ENCODE peak calls at places on chromosomes 5 and 9, in ten cellular contexts. Z is BJ, K is AG09319, I is GM23338, Q is GM10248, T is mucosa of descending colon, P is upper lobe of right lung, F is cardiac muscle cell, B is heart right ventricle, C is tibial nerve. U is an unnamed sample.

GRCh38 chr5:68381909-68382308 is 166.4 kb downstream of the PIK3R1 start:
- DNase-seq in Z (no peak), K (no peak), I (no peak), Q (no peak), T (no peak), P (no peak), F (no peak), B (no peak), C (peak; percentile 35), U (no peak)

GRCh38 chr9:38358390-38359296 is 33.9 kb upstream of the ALDH1B1 start:
- DNase-seq in Z (no peak), K (no peak), I (no peak), Q (no peak), T (no peak), P (no peak), F (no peak), B (no peak), C (no peak), U (no peak)

GRCh38 chr5:17275279-17276158 is 58.1 kb downstream of the BASP1 start:
- DNase-seq in Z (no peak), K (no peak), I (no peak), Q (no peak), T (no peak), P (no peak), F (no peak), B (no peak), C (no peak), U (no peak)

GRCh38 chr9:27303219-27303618 is 6.3 kb upstream of the EQTN start:
- DNase-seq in Z (no peak), K (no peak), I (peak; percentile 15), Q (no peak), T (no peak), P (no peak), F (peak; percentile 21), B (no peak), C (no peak), U (no peak)

GRCh38 chr9:14168381-14168780 is 145.6 kb downstream of the NFIB start:
- DNase-seq in Z (no peak), K (no peak), I (no peak), Q (no peak), T (no peak), P (no peak), F (no peak), B (no peak), C (no peak), U (no peak)

GRCh38 chr9:706606-707451 is 134.7 kb upstream of the DMRT1 start:
- DNase-seq in Z (no peak), K (no peak), I (peak; percentile 76), Q (peak; percentile 41), T (peak; percentile 49), P (peak; percentile 84), F (peak; percentile 57), B (peak; percentile 53), C (peak; percentile 62), U (no peak)

GRCh38 chr9:4548796-4549725 is 58.8 kb downstream of the SLC1A1 start:
- DNase-seq in Z (no peak), K (no peak), I (peak; percentile 81), Q (no peak), T (peak; percentile 43), P (peak; percentile 65), F (peak; percentile 47), B (peak; percentile 12), C (no peak), U (no peak)

GRCh38 chr9:77899679-77900354 is 131.8 kb downstream of the GNAQ start:
- DNase-seq in Z (no peak), K (no peak), I (no peak), Q (no peak), T (no peak), P (no peak), F (no peak), B (no peak), C (no peak), U (peak; percentile 60)

GRCh38 chr5:25641140-25641539 is 996.4 kb upstream of the CDH10 start:
- DNase-seq in Z (no peak), K (no peak), I (no peak), Q (no peak), T (no peak), P (no peak), F (no peak), B (no peak), C (no peak), U (no peak)

GRCh38 chr9:109411818-109412352 is 86.2 kb downstream of the PTPN3 start:
- DNase-seq in Z (peak; percentile 4), K (peak; percentile 14), I (peak; percentile 76), Q (peak; percentile 61), T (no peak), P (no peak), F (peak; percentile 37), B (no peak), C (peak; percentile 10), U (peak; percentile 36)

GRCh38 chr9:76932778-76933177 is 26.9 kb upstream of the PRUNE2 start:
- DNase-seq in Z (no peak), K (no peak), I (no peak), Q (no peak), T (no peak), P (no peak), F (peak; percentile 30), B (no peak), C (no peak), U (no peak)

GRCh38 chr9:134040831-134041648 is 15.8 kb downstream of the BRD3OS start:
- DNase-seq in Z (no peak), K (no peak), I (no peak), Q (no peak), T (no peak), P (peak; percentile 68), F (no peak), B (no peak), C (no peak), U (no peak)

GRCh38 chr9:113185271-113185670 is 34.5 kb downstream of the SLC31A2 start:
- DNase-seq in Z (no peak), K (no peak), I (no peak), Q (no peak), T (no peak), P (no peak), F (no peak), B (no peak), C (no peak), U (no peak)

GRCh38 chr9:37200572-37201005 is 80.2 kb downstream of the ZCCHC7 start:
- DNase-seq in Z (no peak), K (no peak), I (no peak), Q (no peak), T (no peak), P (no peak), F (no peak), B (no peak), C (no peak), U (peak; percentile 15)

GRCh38 chr9:111798786-111799185 is 4.0 kb upstream of the SHOC1 start:
- DNase-seq in Z (peak; percentile 35), K (no peak), I (no peak), Q (no peak), T (no peak), P (no peak), F (no peak), B (no peak), C (no peak), U (no peak)

GRCh38 chr5:65326912-65327311 is 154.8 kb downstream of the ADAMTS6 start:
- DNase-seq in Z (peak; percentile 20), K (no peak), I (peak; percentile 33), Q (no peak), T (no peak), P (no peak), F (no peak), B (no peak), C (no peak), U (no peak)

GRCh38 chr9:136133191-136133958 is 14.7 kb upstream of the TMEM250 start:
- DNase-seq in Z (no peak), K (no peak), I (peak; percentile 87), Q (no peak), T (no peak), P (no peak), F (peak; percentile 80), B (no peak), C (no peak), U (no peak)
- TF ChIP-seq CTCF in Z (peak; percentile 26), K (peak; percentile 25), I (peak; percentile 59), Q (peak; percentile 27), T (no peak), P (peak; percentile 24), F (peak; percentile 47), B (peak; percentile 6), C (no peak), U (peak; percentile 45)

DNA sequence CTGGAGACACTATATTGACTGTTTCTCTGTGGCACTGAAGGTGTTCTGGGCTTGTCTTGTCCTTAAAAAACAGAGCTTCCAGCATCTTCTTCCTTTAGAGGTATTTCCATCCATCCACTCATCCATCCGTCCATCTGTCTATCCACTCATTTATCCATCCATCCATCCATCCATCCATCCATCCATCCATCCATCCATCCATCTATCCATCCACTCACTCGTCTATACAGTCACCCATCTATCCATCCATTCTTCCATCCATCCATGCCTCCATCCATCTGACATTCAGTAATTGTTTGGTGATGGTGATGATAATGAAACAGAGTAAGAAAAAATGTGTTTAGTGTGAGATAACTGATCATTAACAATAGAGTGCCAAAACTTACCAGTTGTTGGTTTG is 334.8 kb downstream of the NSG2 start:
- DNase-seq in Z (no peak), K (no peak), I (no peak), Q (no peak), T (no peak), P (no peak), F (no peak), B (no peak), C (no peak), U (no peak)
- TF ChIP-seq CTCF in Z (no peak), K (no peak), I (no peak), Q (no peak), T (no peak), P (no peak), F (no peak), B (no peak), C (no peak), U (no peak)

GRCh38 chr9:21392270-21392669 is 7.1 kb upstream of the IFNA2 start:
- DNase-seq in Z (no peak), K (no peak), I (peak; percentile 73), Q (no peak), T (no peak), P (no peak), F (no peak), B (no peak), C (no peak), U (no peak)
- TF ChIP-seq CTCF in Z (peak; percentile 14), K (no peak), I (no peak), Q (no peak), T (no peak), P (no peak), F (no peak), B (no peak), C (no peak), U (peak; percentile 47)

GRCh38 chr9:17739022-17739421 is 160.2 kb downstream of the SH3GL2 start:
- DNase-seq in Z (no peak), K (no peak), I (no peak), Q (no peak), T (no peak), P (no peak), F (no peak), B (no peak), C (no peak), U (no peak)

GRCh38 chr9:17744786-17745185 is 165.9 kb downstream of the SH3GL2 start:
- DNase-seq in Z (no peak), K (no peak), I (peak; percentile 77), Q (no peak), T (peak; percentile 23), P (no peak), F (peak; percentile 71), B (no peak), C (no peak), U (peak; percentile 11)

DNA sequence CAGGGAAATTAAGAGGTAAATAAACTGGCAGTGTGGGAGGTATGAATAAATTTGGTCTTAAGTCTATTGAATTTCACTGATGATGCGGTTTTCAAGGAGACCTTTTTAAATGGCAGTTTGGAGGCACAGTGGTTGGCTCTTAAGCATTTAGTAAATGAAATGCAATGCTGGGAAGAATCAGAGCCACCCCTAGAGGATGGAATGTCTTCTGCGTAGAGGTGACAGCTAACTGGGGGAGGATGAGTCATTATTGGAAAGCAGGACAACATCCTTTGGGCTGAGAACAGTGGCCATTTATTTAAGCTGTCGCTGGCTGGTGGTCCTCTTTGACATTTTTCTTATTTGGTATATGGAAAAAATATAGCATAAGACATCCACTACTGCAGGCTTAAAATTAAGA is 163.2 kb downstream of the SH3GL2 start:
- DNase-seq in Z (no peak), K (no peak), I (peak; percentile 90), Q (no peak), T (no peak), P (no peak), F (no peak), B (no peak), C (no peak), U (no peak)
- TF ChIP-seq CTCF in Z (peak; percentile 20), K (no peak), I (peak; percentile 86), Q (no peak), T (no peak), P (no peak), F (no peak), B (no peak), C (no peak), U (no peak)

U was measured in astrocyte of the cerebellum.